ENCODE peak calls at places on chromosomes 5 and 9, in eight cellular contexts. N is choroid plexus epithelial cell; X is Panc1; B is sigmoid colon; Y is naive thymus-derived CD4-positive, alpha-beta T cell; L is Peyer's patch; Q is HCT116; I is AG10803. K is an unnamed sample.

GRCh38 chr9:133930046-133931015 is 61.8 kb downstream of the VAV2 start:
- DNase-seq in N (no peak), X (no peak), B (no peak), Y (no peak), L (no peak), Q (no peak), I (no peak), K (no peak)

GRCh38 chr9:16825364-16825763 is 45.1 kb downstream of the BNC2 start:
- DNase-seq in N (peak), X (no peak), B (no peak), Y (no peak), L (no peak), Q (no peak), I (peak), K (no peak)

GRCh38 chr5:76372320-76373054 is 30.6 kb upstream of the IQGAP2 start:
- DNase-seq in N (peak), X (peak), B (no peak), Y (no peak), L (peak), Q (peak), I (peak), K (peak)

GRCh38 chr9:125137200-125137599 is 6.1 kb downstream of the SCAI start:
- DNase-seq in N (peak), X (no peak), B (no peak), Y (no peak), L (no peak), Q (no peak), I (peak), K (no peak)

GRCh38 chr5:126417178-126417577 is 6.0 kb upstream of the GRAMD2B start:
- DNase-seq in N (no peak), X (no peak), B (no peak), Y (no peak), L (no peak), Q (no peak), I (no peak), K (no peak)

GRCh38 chr9:100292414-100292813 is 60.3 kb downstream of the TEX10 start:
- DNase-seq in N (no peak), X (no peak), B (no peak), Y (no peak), L (no peak), Q (no peak), I (no peak), K (no peak)

GRCh38 chr5:16626696-16627264 is 10.0 kb upstream of the RETREG1 start:
- DNase-seq in N (peak), X (no peak), B (no peak), Y (peak), L (no peak), Q (no peak), I (peak), K (no peak)

GRCh38 chr9:82184524-82184923 is 196.0 kb downstream of the SPATA31D1 start:
- DNase-seq in N (no peak), X (no peak), B (no peak), Y (no peak), L (no peak), Q (no peak), I (no peak), K (no peak)

GRCh38 chr5:53936481-53937352 is 373.7 kb downstream of the ARL15 start:
- DNase-seq in N (peak), X (no peak), B (no peak), Y (no peak), L (no peak), Q (no peak), I (peak), K (no peak)

GRCh38 chr9:87829756-87830155 is 52.9 kb upstream of the SPATA31E1 start:
- DNase-seq in N (peak), X (no peak), B (no peak), Y (no peak), L (no peak), Q (no peak), I (no peak), K (no peak)

GRCh38 chr5:177490311-177490991 is 7.0 kb downstream of the PDLIM7 start:
- DNase-seq in N (no peak), X (no peak), B (peak), Y (no peak), L (no peak), Q (no peak), I (no peak), K (no peak)

GRCh38 chr9:114677418-114677817 is 4.6 kb downstream of the TEX48 start:
- DNase-seq in N (peak), X (no peak), B (peak), Y (no peak), L (no peak), Q (peak), I (peak), K (peak)

DNA sequence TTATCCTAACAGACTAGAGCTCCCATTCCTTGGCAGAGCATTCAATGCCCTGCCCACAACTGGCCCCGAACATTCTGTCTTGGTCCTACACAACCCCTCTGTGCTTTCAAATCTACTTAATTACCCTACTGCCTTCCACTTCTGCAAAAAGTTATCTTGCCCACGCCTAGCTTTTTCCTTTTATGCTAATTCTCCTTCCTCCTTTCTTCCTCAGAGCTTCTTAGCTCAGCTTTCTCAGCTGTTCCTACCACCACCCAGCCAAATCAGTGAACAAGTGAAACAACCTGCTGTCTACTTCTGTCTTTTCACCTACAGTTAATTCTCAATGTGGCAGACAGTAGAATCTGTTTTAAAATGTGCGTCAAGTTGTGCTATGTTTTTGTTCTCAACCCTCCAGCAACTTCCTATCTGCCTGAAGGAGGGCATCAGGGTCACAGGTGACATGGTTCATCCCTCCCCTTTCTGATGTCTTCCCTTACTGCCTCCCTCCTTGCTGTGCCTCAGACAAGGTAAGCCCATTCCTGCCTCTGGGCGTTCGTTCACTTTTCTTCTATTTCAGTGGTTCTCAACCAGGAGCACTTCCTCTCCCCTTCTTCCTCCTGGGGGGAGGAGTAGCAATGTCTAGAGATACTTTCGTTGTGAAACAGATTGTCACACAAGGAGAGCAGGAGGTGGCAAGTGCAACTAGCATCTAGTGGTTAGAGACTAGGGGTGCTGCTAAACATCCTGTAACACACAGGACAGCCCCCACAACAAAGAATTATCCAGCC is 1.3 kb upstream of the REEP5 start:
- DNase-seq in N (no peak), X (no peak), B (no peak), Y (peak), L (peak), Q (no peak), I (no peak), K (no peak)
- H3K4me3 ChIP-seq in N (no peak), X (no peak), B (no peak), Y (peak), L (peak), Q (no peak), I (no peak), K (no peak)

GRCh38 chr5:116675628-116675910 is 100.9 kb upstream of the SEMA6A start:
- DNase-seq in N (no peak), X (no peak), B (no peak), Y (no peak), L (no peak), Q (no peak), I (no peak), K (no peak)
- H3K4me3 ChIP-seq in N (no peak), X (no peak), B (no peak), Y (no peak), L (no peak), Q (no peak), I (no peak), K (no peak)

GRCh38 chr9:137034709-137035506 is 3.0 kb upstream of the FUT7 start:
- DNase-seq in N (peak), X (peak), B (peak), Y (peak), L (peak), Q (peak), I (peak), K (no peak)
- H3K4me3 ChIP-seq in N (no peak), X (no peak), B (no peak), Y (peak), L (peak), Q (no peak), I (no peak), K (no peak)

DNA sequence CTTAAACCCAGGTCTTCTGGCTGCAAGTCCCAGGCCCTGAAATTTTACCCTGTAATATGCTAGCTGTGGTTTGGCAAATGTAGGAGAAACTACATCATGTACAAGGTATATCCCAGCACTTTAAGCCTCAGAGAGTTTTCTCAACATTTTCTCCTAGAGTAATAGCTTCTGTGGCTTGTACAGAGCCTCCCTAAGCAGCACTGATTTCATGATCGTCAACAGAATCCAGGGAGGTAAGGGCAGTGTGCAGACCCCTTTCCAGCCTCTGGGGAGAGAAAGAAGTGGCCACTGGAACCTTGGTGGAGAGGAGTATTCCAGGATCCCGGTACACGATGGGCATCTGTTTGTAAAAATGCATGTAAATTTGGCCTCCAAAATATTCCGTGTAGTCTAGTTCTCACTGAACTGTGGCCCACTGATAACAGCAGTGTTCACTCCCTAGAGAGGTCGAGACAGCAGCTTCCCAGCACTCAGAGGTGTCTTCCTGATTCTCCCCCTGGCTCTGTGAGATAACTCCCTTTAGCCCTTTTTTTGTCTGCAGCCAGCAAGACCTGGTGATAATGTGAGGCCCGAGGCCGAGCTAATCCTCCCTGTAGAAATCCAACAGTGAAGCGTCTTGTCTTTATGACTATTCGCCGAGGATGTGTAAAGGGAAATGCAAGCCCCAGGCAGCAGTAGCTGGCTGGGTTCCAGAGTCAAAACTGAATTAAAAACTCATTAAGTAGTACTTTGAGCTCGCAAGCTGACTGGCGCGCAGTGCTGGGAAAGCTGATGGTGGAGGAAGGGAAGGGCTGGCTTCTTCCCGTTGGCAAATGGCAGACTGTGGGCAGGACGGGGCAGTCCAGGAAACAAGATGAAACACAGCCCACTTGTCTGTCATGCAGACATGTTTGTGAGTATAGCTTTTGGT is 59.0 kb downstream of the MAP1B start:
- DNase-seq in N (peak), X (no peak), B (peak), Y (no peak), L (peak), Q (no peak), I (peak), K (no peak)
- H3K4me3 ChIP-seq in N (peak), X (no peak), B (no peak), Y (no peak), L (no peak), Q (no peak), I (no peak), K (no peak)

DNA sequence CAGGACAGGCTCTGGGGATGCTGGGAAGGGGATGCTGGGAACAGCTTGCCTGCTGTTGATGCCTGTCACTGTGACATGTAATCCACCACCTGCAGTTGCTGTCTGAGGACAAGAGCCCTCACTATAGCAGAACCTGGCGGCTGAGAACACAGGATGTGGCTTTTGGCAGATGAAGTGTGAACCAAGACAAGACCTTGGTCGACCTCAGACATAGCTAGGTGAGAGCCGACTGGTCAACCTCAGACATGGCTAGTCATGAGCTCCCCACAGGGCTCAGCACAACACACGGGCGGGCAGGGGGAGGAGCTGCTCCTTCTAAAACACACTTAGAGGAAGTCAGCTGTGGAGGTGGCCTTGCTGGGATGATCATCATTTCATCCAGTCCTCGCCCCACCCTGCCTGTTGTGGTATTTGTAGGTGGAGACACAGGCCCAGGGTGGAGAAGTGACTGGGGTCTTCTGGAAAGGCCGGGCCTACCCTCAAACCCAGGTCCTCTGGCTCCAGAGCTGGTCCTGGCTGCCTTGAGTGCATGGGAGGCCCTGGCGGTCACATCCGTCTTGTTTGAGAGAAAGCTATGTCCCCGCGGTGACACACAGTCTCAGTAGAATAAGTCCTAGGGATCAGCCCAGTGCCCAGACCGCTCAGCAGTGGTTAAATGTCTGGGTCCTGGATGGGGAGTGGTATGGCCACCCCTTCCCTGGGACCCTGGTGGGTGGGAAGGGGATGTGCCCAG is 6.1 kb downstream of the SUSD3 start:
- DNase-seq in N (peak), X (no peak), B (no peak), Y (peak), L (peak), Q (no peak), I (no peak), K (no peak)
- H3K4me3 ChIP-seq in N (no peak), X (no peak), B (no peak), Y (peak), L (peak), Q (no peak), I (no peak), K (no peak)

GRCh38 chr5:72178910-72179815 is 71.9 kb downstream of the MAP1B start:
- DNase-seq in N (peak), X (no peak), B (peak), Y (no peak), L (peak), Q (peak), I (peak), K (peak)
- H3K4me3 ChIP-seq in N (peak), X (no peak), B (peak), Y (no peak), L (no peak), Q (peak), I (peak), K (no peak)

DNA sequence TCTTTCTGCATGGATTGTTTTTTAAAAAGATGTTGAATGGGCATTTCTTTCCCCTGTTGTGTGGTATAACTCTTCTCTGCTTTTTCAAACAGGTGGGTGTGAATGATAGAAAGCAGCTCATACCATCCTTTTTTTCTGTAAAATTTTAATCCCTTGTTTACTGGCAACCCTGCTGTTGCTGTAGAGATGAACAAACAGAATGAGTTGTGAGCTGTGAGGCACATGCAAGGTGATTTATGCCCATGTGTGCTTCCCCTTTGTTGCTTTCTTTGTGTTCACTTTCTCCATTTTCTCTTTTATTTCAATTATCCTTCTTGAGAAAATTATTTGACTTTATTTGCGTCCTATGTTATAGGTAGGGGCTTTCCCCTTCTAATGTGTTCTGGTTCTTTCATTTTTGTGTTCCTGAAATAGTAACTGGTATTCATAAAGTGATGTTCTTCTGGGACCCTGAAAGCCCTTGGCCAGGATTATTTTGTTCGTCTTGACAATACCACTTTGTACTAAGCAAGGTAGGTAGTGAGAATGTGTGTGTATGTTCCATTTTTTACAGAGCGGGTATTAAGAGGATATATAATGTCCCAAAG is 79.9 kb downstream of the AOPEP start:
- DNase-seq in N (no peak), X (no peak), B (no peak), Y (no peak), L (no peak), Q (no peak), I (peak), K (no peak)
- H3K4me3 ChIP-seq in N (no peak), X (no peak), B (no peak), Y (no peak), L (no peak), Q (no peak), I (no peak), K (no peak)

GRCh38 chr9:123695391-123695790 is 234.5 kb downstream of the DENND1A start:
- DNase-seq in N (no peak), X (no peak), B (no peak), Y (no peak), L (no peak), Q (no peak), I (no peak), K (no peak)

GRCh38 chr9:123696476-123696875 is 233.4 kb downstream of the DENND1A start:
- DNase-seq in N (no peak), X (no peak), B (no peak), Y (no peak), L (no peak), Q (no peak), I (peak), K (no peak)

GRCh38 chr9:123687246-123687721 is 242.6 kb downstream of the DENND1A start:
- DNase-seq in N (peak), X (no peak), B (no peak), Y (no peak), L (no peak), Q (no peak), I (no peak), K (no peak)

GRCh38 chr9:123689701-123690428 is 240.1 kb downstream of the DENND1A start:
- DNase-seq in N (no peak), X (no peak), B (no peak), Y (no peak), L (no peak), Q (no peak), I (no peak), K (no peak)

GRCh38 chr9:123691904-123692303 is 238.0 kb downstream of the DENND1A start:
- DNase-seq in N (no peak), X (no peak), B (no peak), Y (no peak), L (no peak), Q (no peak), I (no peak), K (no peak)
- H3K4me3 ChIP-seq in N (no peak), X (no peak), B (no peak), Y (no peak), L (no peak), Q (no peak), I (no peak), K (no peak)

K was measured in RWPE2.